ENCODE peak calls at places on chromosome X, in four cellular contexts. L, G, T and X are unnamed samples.

GRCh38 chrX:15142084-15142715 is 127.7 kb downstream of the ASB9 start:
- DNase-seq in L (no peak), G (no peak), T (no peak), X (no peak)

GRCh38 chrX:18929775-18930174 is 54.1 kb downstream of the PHKA2 start:
- DNase-seq in L (no peak), G (no peak), T (no peak), X (no peak)

GRCh38 chrX:148624951-148625350 is 124.5 kb downstream of the AFF2 start:
- DNase-seq in L (no peak), G (no peak), T (no peak), X (no peak)

GRCh38 chrX:42803320-42803719 is 25.4 kb upstream of the PPP1R2C start:
- DNase-seq in L (no peak), G (no peak), T (no peak), X (no peak)

GRCh38 chrX:124127496-124127895 is 166.0 kb downstream of the STAG2 start:
- DNase-seq in L (no peak), G (no peak), T (no peak), X (no peak)

GRCh38 chrX:21946925-21947641 is 6.6 kb downstream of the SMS start:
- DNase-seq in L (no peak), G (no peak), T (no peak), X (peak)

GRCh38 chrX:103384672-103385071 is 8.3 kb downstream of the BEX3 start:
- DNase-seq in L (no peak), G (no peak), T (no peak), X (no peak)

GRCh38 chrX:53324085-53324484 is 42.7 kb upstream of the IQSEC2 start:
- DNase-seq in L (no peak), G (no peak), T (no peak), X (no peak)

GRCh38 chrX:1657367-1658082 is 42.7 kb downstream of the ASMT start:
- DNase-seq in L (peak), G (no peak), T (no peak), X (no peak)

GRCh38 chrX:2500091-2500680 is 590 bp downstream of the DHRSX start:
- DNase-seq in L (peak), G (no peak), T (no peak), X (no peak)

GRCh38 chrX:15515931-15516330 is 15.3 kb downstream of the BMX start:
- DNase-seq in L (peak), G (no peak), T (no peak), X (no peak)

GRCh38 chrX:42976729-42977366 is 198.9 kb upstream of the PPP1R2C start:
- DNase-seq in L (peak), G (no peak), T (no peak), X (no peak)

GRCh38 chrX:154348114-154348531 is 26.3 kb downstream of the FLNA start:
- DNase-seq in L (no peak), G (no peak), T (no peak), X (no peak)

GRCh38 chrX:65932173-65933084 is 107.5 kb downstream of the VSIG4 start:
- DNase-seq in L (peak), G (no peak), T (peak), X (no peak)

DNA sequence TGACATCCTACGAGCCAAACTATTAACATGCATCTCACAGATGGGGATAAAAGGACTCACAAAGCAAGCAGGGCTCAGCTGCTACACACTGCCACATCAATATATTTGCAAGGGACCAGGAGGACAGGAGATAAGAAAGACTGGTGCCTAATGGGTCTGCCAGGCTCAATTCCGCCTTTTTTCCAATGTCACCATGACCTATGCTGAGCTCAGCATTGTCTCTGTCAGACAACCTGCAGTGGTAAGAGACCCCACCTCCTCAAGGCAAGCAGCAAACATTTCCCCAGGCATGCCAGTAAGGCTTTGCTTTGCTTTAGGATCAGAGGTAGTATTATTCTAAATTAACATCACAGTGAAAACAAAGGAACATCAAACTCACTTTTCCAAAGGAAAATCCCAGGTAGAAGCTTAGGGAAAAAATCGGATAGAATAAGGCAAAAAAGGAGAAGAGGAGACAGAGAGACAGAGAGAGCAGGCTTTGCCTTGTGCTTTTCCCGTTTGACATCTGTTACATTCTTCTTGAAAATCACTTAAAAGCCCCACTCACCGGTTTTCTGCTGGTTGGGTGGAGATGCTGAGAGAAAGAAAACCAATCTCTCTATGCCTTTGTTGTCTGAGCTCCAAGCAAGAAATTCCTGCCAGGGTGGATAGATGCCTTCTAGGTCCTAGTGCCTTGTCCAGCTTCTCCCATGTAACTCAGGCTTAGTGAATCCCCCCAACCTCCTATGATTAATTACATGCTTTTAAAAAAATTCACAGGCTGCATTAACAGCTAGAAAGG is at the start of gene DCX:
- DNase-seq in L (no peak), G (no peak), T (no peak), X (no peak)
- H3K27ac ChIP-seq in L (no peak), G (no peak), T (no peak), X (no peak)

DNA sequence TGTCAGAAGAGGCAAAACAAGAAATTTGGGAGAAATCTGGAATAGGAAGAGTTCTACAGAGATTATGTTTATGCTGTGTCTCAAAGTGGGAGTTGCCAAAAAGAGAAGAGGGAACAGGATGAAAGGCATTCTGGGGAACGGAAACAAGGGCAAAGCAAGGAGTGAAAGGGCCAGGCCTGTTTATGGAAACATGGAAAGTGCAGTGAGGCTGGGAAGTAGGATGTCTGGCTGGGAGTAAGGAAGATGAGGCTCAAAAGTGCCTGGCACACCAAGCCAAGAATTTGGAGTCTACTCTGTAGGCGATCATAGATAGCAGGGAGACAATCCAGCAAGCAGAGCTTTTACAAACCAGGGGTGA is 1.8 kb upstream of the CUL4B start:
- DNase-seq in L (no peak), G (no peak), T (no peak), X (no peak)
- H3K27ac ChIP-seq in L (peak), G (peak), T (peak), X (no peak)

GRCh38 chrX:45198706-45199105 is 2.0 kb downstream of the DIPK2B start:
- DNase-seq in L (no peak), G (no peak), T (no peak), X (no peak)

GRCh38 chrX:45198301-45198700 is 2.4 kb downstream of the DIPK2B start:
- DNase-seq in L (no peak), G (no peak), T (no peak), X (no peak)

GRCh38 chrX:45196701-45197100 is 4.0 kb downstream of the DIPK2B start:
- DNase-seq in L (no peak), G (no peak), T (no peak), X (no peak)

GRCh38 chrX:45202171-45202570 is 1.5 kb upstream of the DIPK2B start:
- DNase-seq in L (no peak), G (no peak), T (no peak), X (no peak)

DNA sequence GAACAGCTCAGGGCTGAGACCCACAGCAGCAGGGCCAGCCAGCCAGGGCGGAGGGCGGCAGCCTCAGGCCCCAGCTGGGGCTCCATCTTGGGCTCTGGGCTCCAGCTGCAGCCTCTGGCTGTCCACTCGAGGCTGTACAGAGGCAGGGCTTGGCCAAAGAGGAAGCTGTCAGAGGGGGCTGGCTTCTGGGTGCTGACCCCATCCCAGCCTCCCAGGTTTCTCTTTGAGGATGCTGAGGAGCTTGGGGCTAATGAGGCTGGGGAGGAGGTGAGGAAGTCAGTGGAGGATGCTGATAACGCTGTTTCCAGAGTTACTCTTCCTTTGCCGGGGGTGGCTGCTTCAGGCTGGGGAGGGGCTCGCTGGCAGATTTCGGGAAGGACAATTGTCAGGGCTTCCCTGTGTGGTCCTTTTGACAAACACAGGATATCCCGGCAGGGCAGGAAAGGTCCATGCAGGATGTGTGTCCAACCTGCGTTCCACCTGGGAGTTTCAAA is at the start of gene DIPK2B:
- DNase-seq in L (no peak), G (no peak), T (no peak), X (no peak)
- H3K27ac ChIP-seq in L (no peak), G (no peak), T (no peak), X (no peak)

DNA sequence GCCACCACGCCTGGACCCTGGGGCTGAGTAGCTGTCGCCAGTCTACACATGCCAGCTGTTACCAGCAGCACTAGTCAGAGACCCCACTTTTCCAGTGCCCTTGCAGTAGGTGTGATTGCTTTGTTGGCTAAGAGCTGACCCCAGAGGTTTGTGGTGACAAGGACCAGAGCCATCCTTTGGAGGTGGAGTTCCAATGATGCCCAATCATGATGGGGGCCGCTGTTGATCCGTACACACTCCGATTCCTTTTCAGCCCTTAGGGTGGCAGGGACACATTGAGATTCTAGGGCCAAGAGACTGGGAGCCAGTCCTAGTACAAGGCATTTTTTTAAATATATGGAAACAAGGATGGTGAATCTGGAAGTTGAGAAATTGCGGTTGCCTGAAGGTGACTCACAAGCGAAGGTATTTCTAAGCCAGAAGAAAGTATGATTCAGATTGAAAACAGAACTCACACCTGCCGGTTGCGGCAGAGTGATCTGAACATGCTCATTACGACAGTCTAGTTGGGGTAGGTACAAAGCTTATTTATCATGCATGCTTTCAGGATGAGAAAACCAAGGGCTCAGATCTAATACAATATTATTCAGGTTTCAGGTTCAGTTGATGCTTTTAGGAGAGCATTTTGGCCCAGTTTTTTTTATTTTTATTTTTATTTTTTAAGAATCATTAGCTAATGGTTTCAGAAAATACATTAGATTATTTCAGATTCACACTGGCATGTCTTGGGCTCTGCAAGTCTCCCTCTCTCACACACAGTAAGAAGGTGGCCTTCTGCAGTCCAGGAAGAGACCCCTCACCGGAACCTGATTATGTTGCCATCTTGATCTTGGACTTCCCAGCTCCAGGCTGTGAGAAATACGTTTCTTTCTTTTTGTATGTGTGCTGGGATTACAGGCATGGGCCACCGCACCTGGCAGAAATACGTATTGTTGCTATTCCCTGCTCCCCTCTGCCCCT is 43.4 kb downstream of the SHROOM2 start:
- DNase-seq in L (no peak), G (no peak), T (peak), X (no peak)
- H3K27ac ChIP-seq in L (no peak), G (no peak), T (peak), X (no peak)

DNA sequence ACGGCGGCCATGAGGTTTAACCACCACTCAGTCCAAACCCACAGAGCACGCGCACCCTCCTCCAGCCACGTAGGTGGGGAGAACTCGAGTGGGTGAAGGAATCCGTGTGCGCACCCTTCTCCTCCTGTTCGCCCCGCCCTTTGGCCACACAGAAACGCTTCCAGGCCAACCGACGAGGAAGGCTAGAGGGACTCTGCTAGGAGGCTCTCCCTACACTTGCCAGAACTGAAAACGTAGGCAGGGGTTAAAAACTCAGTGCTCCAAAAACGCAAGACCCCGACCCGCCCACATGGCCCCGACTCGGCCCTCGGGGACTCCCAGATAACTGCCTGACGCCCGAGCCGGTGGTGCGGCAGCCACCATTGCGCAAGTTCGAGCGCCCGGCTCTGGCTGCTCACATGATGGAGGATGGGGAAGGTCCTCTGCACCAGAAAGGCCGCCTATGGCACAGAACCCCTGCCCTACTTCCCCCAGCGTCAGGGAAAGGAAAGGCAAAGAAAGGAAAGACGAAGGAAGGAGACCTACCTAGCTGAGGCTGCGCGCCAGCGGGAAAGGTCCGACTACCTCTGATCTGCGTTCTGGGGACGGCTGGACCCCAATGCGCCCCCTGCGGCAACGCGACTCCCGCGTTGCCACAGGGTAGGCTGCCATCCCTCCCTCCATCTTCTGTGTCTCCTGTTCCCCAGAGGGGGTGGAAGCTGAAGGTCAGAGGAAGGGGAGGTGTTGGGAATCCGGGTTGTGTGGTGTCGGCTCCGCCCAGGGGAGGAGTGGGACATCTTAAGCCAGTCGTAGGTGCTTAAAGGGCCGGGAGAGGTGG is 201.9 kb upstream of the AGTR2 start:
- DNase-seq in L (peak), G (no peak), T (peak), X (peak)
- H3K27ac ChIP-seq in L (peak), G (peak), T (peak), X (peak)

GRCh38 chrX:20361890-20362262 is 95.2 kb upstream of the RPS6KA3 start:
- DNase-seq in L (no peak), G (no peak), T (no peak), X (no peak)
- H3K27ac ChIP-seq in L (peak), G (no peak), T (no peak), X (no peak)

DNA sequence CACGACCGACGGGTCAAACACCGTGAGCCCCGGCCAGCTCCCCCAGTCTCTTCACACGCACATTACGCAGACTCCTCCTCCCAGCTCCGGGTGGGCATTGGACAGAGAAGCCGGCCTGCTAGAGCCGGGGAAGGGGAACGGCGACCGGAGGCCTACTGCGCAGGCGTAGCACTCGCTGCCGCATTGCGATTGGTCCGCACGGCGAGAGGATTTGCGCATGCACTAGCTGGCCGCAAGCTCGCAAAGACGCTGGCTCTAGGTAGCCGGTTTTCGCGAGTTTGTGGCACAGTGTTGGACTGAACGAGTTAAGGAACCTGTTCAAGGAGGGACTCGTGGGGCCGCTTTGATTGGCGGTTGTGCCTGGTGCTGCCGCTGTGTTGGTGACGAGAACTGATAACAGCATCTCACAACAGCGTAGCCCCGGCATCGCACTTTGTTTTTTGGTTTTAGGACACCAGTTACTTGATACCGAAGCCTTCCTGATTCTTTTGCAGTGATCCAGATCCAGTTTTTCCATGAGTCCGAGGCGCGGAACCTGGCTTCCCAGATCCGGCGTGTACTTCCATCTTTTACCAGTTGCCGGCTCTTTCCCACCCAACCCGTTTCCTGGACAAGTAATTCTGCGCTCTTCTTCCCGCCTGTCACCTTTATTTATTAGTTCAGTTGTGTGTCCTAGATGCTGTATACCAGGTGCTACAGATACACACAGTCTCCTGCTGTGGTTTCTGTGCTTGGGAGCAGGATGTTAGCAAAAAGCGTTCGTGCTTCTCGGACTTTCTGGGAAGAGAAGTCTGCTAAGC is at the start of gene AIFM1:
- DNase-seq in L (peak), G (peak), T (peak), X (peak)
- H3K27ac ChIP-seq in L (peak), G (peak), T (peak), X (peak)